ENCODE peak calls at places on chromosome 16, in five cellular contexts. W, F, S, K and Q are unnamed samples. For H3K9me3, the result is how much of the 10 kb centered on the place peaks cover.

GRCh38 chr16:14003119-14003570 is 68.0 kb upstream of the MRTFB start:
- DNase-seq in W (peak), F (peak), S (no peak), K (peak), Q (peak)

GRCh38 chr16:1632638-1632970 is 20.4 kb downstream of the CRAMP1 start:
- DNase-seq in W (no peak), F (no peak), S (no peak), K (no peak), Q (peak)

GRCh38 chr16:85104147-85104546 is 8.1 kb downstream of the CIBAR2 start:
- DNase-seq in W (no peak), F (no peak), S (no peak), K (peak), Q (no peak)

GRCh38 chr16:84684592-84684965 is 15.2 kb upstream of the USP10 start:
- DNase-seq in W (no peak), F (no peak), S (no peak), K (no peak), Q (no peak)

GRCh38 chr16:8928467-8928957 is 35.2 kb downstream of the USP7 start:
- DNase-seq in W (no peak), F (no peak), S (no peak), K (no peak), Q (no peak)

GRCh38 chr16:19599968-19600716 is 44.6 kb downstream of the VPS35L start:
- DNase-seq in W (no peak), F (no peak), S (no peak), K (no peak), Q (no peak)

GRCh38 chr16:24858219-24859041 is 12.7 kb downstream of the SLC5A11 start:
- DNase-seq in W (peak), F (no peak), S (peak), K (peak), Q (peak)

GRCh38 chr16:55562936-55563335 is 3.5 kb upstream of the CAPNS2 start:
- DNase-seq in W (no peak), F (no peak), S (no peak), K (no peak), Q (no peak)

GRCh38 chr16:64638804-64639203 is 483.1 kb downstream of the CDH11 start:
- DNase-seq in W (no peak), F (no peak), S (no peak), K (no peak), Q (no peak)

GRCh38 chr16:85136213-85136704 is 24.0 kb upstream of the CIBAR2 start:
- DNase-seq in W (no peak), F (peak), S (no peak), K (no peak), Q (peak)

GRCh38 chr16:28258571-28258970 is 33.8 kb upstream of the SBK1 start:
- DNase-seq in W (no peak), F (no peak), S (no peak), K (peak), Q (no peak)

GRCh38 chr16:4404247-4404966 is 12.0 kb downstream of the CORO7 start:
- DNase-seq in W (peak), F (no peak), S (no peak), K (peak), Q (no peak)

GRCh38 chr16:58510097-58510775 is 5.1 kb upstream of the SETD6 start:
- DNase-seq in W (no peak), F (peak), S (no peak), K (no peak), Q (peak)

GRCh38 chr16:74606521-74607309 is at the start of gene GLG1:
- DNase-seq in W (peak), F (peak), S (peak), K (peak), Q (peak)

GRCh38 chr16:24538756-24539294 is 541 bp upstream of the RBBP6 start:
- DNase-seq in W (no peak), F (no peak), S (no peak), K (no peak), Q (no peak)

GRCh38 chr16:21222495-21223337 is 10.8 kb upstream of the ANKS4B start:
- DNase-seq in W (no peak), F (no peak), S (no peak), K (no peak), Q (no peak)

GRCh38 chr16:85803570-85803969 is 4.1 kb downstream of the COX4I1 start:
- DNase-seq in W (no peak), F (no peak), S (no peak), K (no peak), Q (no peak)

GRCh38 chr16:1450841-1451240 is 6.5 kb upstream of the CCDC154 start:
- DNase-seq in W (no peak), F (no peak), S (no peak), K (no peak), Q (no peak)

GRCh38 chr16:4404967-4405696 is 11.3 kb downstream of the CORO7 start:
- DNase-seq in W (no peak), F (no peak), S (no peak), K (no peak), Q (no peak)

GRCh38 chr16:75011634-75012307 is 12.9 kb downstream of the ZNRF1 start:
- DNase-seq in W (no peak), F (no peak), S (no peak), K (no peak), Q (no peak)

GRCh38 chr16:53745126-53745525 is 41.2 kb downstream of the FTO start:
- DNase-seq in W (no peak), F (no peak), S (no peak), K (no peak), Q (no peak)

GRCh38 chr16:64321881-64322280 is 800.0 kb downstream of the CDH11 start:
- DNase-seq in W (no peak), F (no peak), S (no peak), K (no peak), Q (no peak)

GRCh38 chr16:53235851-53236250 is 181.1 kb downstream of the CHD9 start:
- DNase-seq in W (no peak), F (no peak), S (no peak), K (no peak), Q (no peak)

GRCh38 chr16:53429221-53429943 is 4.9 kb upstream of the RBL2 start:
- DNase-seq in W (no peak), F (no peak), S (no peak), K (no peak), Q (no peak)

GRCh38 chr16:12688972-12689850 is 114.5 kb downstream of the CPPED1 start:
- DNase-seq in W (no peak), F (no peak), S (peak), K (no peak), Q (no peak)

GRCh38 chr16:51002889-51003490 is 148.1 kb downstream of the SALL1 start:
- DNase-seq in W (no peak), F (no peak), S (no peak), K (no peak), Q (no peak)

GRCh38 chr16:73050115-73051099 is 2.5 kb upstream of the ZFHX3 start:
- DNase-seq in W (no peak), F (no peak), S (no peak), K (no peak), Q (no peak)

GRCh38 chr16:69925311-69925710 is 25.8 kb upstream of the CLEC18A start:
- DNase-seq in W (no peak), F (no peak), S (no peak), K (no peak), Q (no peak)

GRCh38 chr16:76653390-76654026 is 376.3 kb downstream of the CNTNAP4 start:
- DNase-seq in W (peak), F (no peak), S (no peak), K (peak), Q (no peak)

GRCh38 chr16:48831081-48831722 is 221.2 kb upstream of the N4BP1 start:
- DNase-seq in W (peak), F (no peak), S (no peak), K (peak), Q (no peak)

GRCh38 chr16:35750157-35750689 is 2290.8 kb downstream of the TP53TG3F start:
- DNase-seq in W (no peak), F (no peak), S (no peak), K (no peak), Q (no peak)

GRCh38 chr16:24670623-24671454 is 58.6 kb upstream of the TNRC6A start:
- DNase-seq in W (peak), F (peak), S (no peak), K (peak), Q (no peak)

GRCh38 chr16:4618645-4619418 is 4.1 kb upstream of the UBALD1 start:
- DNase-seq in W (no peak), F (no peak), S (no peak), K (peak), Q (no peak)

GRCh38 chr16:19203374-19203966 is 35.4 kb downstream of the SYT17 start:
- DNase-seq in W (no peak), F (peak), S (no peak), K (no peak), Q (peak)

GRCh38 chr16:70704586-70704985 is 18.7 kb upstream of the MTSS2 start:
- DNase-seq in W (no peak), F (peak), S (no peak), K (no peak), Q (no peak)

GRCh38 chr16:89257281-89257731 is 39.8 kb downstream of the ZNF778 start:
- DNase-seq in W (no peak), F (no peak), S (no peak), K (peak), Q (peak)

GRCh38 chr16:87062569-87063442 is 254.4 kb downstream of the C16orf95 start:
- DNase-seq in W (peak), F (peak), S (peak), K (peak), Q (peak)

GRCh38 chr16:86951831-86952598 is 365.2 kb downstream of the C16orf95 start:
- DNase-seq in W (no peak), F (peak), S (no peak), K (no peak), Q (no peak)

GRCh38 chr16:78489631-78490030 is 390.2 kb downstream of the WWOX start:
- DNase-seq in W (no peak), F (no peak), S (no peak), K (no peak), Q (no peak)

GRCh38 chr16:78488461-78488860 is 389.0 kb downstream of the WWOX start:
- DNase-seq in W (no peak), F (no peak), S (no peak), K (no peak), Q (no peak)

GRCh38 chr16:78490847-78491246 is 391.4 kb downstream of the WWOX start:
- DNase-seq in W (no peak), F (peak), S (no peak), K (no peak), Q (no peak)

GRCh38 chr16:78489072-78489471 is 389.6 kb downstream of the WWOX start:
- DNase-seq in W (no peak), F (no peak), S (no peak), K (no peak), Q (no peak)

GRCh38 chr16:78490431-78490830 is 391.0 kb downstream of the WWOX start:
- DNase-seq in W (no peak), F (no peak), S (no peak), K (no peak), Q (no peak)
- H3K9me3 ChIP-seq in W (under half), F (under half), S (under half), K (under half), Q (under half)

GRCh38 chr16:11507991-11508390 is 78.7 kb downstream of the LITAF start:
- DNase-seq in W (no peak), F (no peak), S (no peak), K (no peak), Q (no peak)

GRCh38 chr16:11510178-11510973 is 76.3 kb downstream of the LITAF start:
- DNase-seq in W (no peak), F (no peak), S (no peak), K (no peak), Q (no peak)

GRCh38 chr16:11503566-11503965 is 83.2 kb downstream of the LITAF start:
- DNase-seq in W (no peak), F (no peak), S (no peak), K (no peak), Q (no peak)

GRCh38 chr16:11507350-11507749 is 79.4 kb downstream of the LITAF start:
- DNase-seq in W (no peak), F (no peak), S (no peak), K (no peak), Q (no peak)

GRCh38 chr16:11506816-11507305 is 79.9 kb downstream of the LITAF start:
- DNase-seq in W (no peak), F (no peak), S (no peak), K (peak), Q (no peak)
- H3K4me3 ChIP-seq in W (no peak), F (no peak), S (no peak), K (no peak), Q (no peak)

DNA sequence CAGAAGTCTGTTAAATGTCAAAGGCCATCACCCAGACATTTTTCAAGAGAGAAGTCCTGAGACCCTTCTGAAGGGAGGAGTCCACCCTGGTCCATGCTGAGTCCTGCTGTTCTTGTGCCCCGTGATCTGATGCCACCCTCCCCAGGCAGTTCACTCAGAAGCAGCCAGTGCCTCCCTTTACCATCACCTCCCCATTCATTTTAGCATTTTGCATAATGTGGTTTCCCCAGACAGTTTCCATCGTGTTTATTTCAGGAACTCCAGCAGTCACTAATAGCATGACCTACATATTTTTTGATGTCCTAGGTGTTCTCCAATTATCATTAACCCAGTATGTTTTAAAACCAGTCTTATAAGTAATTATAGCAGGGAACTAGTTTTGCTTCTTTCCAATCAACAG is 353.0 kb upstream of the CDH5 start:
- DNase-seq in W (no peak), F (no peak), S (no peak), K (no peak), Q (no peak)
- H3K9me3 ChIP-seq in W (under half), F (under half), S (under half), K (under half), Q (under half)

DNA sequence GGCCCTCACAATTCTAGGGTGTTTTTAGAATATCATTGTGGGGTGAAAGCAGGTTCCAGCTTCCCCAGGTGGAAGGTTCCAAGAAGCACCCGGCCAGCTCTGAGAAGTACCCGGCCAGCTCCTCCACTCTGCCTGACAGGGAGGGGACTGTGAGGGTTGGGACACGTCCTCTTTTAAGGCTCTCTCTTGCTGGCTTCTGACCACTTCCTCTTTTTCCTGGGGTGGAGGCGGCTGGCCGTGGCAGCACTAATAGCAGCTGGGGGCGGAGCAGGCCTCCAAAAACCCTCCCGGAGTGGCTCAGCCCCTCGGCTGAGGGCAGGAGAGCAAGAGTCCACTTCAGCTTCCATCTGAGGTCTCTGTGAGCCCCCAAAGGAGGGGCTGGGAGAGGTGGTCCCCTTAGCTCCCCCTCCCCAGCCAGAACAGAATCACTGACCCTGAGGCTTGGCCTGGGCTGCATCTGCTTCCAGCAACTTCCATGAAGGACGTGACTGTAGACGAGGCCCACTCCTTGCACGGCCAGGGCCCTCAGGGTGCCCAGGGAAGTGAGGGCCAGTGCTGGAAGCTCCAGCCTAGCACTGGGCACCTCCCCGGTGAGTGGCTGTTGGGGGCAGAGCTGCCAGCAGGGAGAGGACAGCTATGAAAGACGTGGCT is 26.7 kb upstream of the PLCG2 start:
- DNase-seq in W (no peak), F (peak), S (no peak), K (peak), Q (peak)
- H3K4me3 ChIP-seq in W (no peak), F (no peak), S (no peak), K (no peak), Q (no peak)